ENCODE peak calls at places on chromosomes 13 and 19, in seven cellular contexts. X is activated T-cell treated with anti-CD3 and anti-CD28 coated beads for 1 hour; D is GM03348; A is WERI-Rb-1; G is spleen; U is activated CD4-positive, alpha-beta T cell treated with anti-CD3 and anti-CD28 coated beads for 48 hours; P is DND-41. S is an unnamed sample.

GRCh38 chr13:42740753-42741152 is 40.6 kb upstream of the FAM216B start:
- DNase-seq in D (no peak), G (no peak), X (no peak), U (no peak), A (no peak), P (peak), S (no peak)

GRCh38 chr13:112053167-112053743 is 13.7 kb upstream of the SOX1 start:
- DNase-seq in D (no peak), P (no peak), X (no peak), G (no peak), A (no peak), U (no peak), S (no peak)

GRCh38 chr13:30145709-30146367 is 161.5 kb downstream of the KATNAL1 start:
- DNase-seq in U (peak), D (no peak), A (no peak), P (no peak), G (peak), X (no peak), S (no peak)

GRCh38 chr19:8212212-8212611 is 3.0 kb downstream of the CERS4 start:
- DNase-seq in U (no peak), G (no peak), D (no peak), A (no peak), P (no peak), X (no peak), S (no peak)

GRCh38 chr13:43272866-43273265 is 249.5 kb downstream of the DNAJC15 start:
- DNase-seq in D (no peak), U (no peak), P (no peak), X (no peak), A (no peak), G (no peak), S (no peak)

GRCh38 chr19:21260164-21260847 is 68.9 kb downstream of the ZNF708 start:
- DNase-seq in U (no peak), A (no peak), X (no peak), G (no peak), P (no peak), D (no peak), S (no peak)

GRCh38 chr13:79485014-79485441 is 4.1 kb downstream of the NDFIP2 start:
- DNase-seq in P (peak), D (peak), U (peak), G (no peak), X (no peak), A (no peak), S (no peak)

GRCh38 chr13:113138792-113139551 is 16.4 kb downstream of the F10 start:
- DNase-seq in P (no peak), A (peak), U (no peak), G (no peak), D (no peak), X (no peak), S (no peak)

GRCh38 chr13:93776936-93777335 is 550.3 kb downstream of the GPC6 start:
- DNase-seq in P (no peak), U (no peak), G (no peak), X (no peak), D (peak), A (no peak), S (no peak)

GRCh38 chr19:45075215-45076028 is 856 bp downstream of the ZNF296 start:
- DNase-seq in D (peak), A (peak), X (no peak), G (peak), P (no peak), U (peak), S (peak)

GRCh38 chr19:23882493-23882892 is 32.2 kb upstream of the ZNF726 start:
- DNase-seq in U (no peak), A (no peak), P (no peak), X (no peak), D (no peak), G (no peak), S (no peak)

GRCh38 chr19:35249848-35250711 is 1.3 kb downstream of the LSR start:
- DNase-seq in A (peak), G (peak), D (no peak), U (no peak), P (no peak), X (no peak), S (no peak)

GRCh38 chr13:99009987-99010551 is 32.2 kb upstream of the DOCK9 start:
- DNase-seq in U (no peak), X (no peak), A (no peak), P (no peak), G (no peak), D (no peak), S (no peak)

GRCh38 chr19:11479470-11480080 is 1.3 kb downstream of the ELAVL3 start:
- DNase-seq in P (no peak), D (peak), A (peak), U (peak), G (no peak), X (no peak), S (no peak)

GRCh38 chr19:50515168-50515561 is 1.5 kb upstream of the ASPDH start:
- DNase-seq in A (no peak), G (peak), X (no peak), U (no peak), D (no peak), P (no peak), S (no peak)

GRCh38 chr13:80359459-80360297 is 18.8 kb upstream of the SPRY2 start:
- DNase-seq in U (no peak), X (no peak), G (no peak), A (no peak), P (no peak), D (peak), S (no peak)

GRCh38 chr13:27055501-27055900 is 116.1 kb downstream of the USP12 start:
- DNase-seq in X (no peak), U (no peak), P (no peak), A (no peak), G (no peak), D (no peak), S (no peak)

GRCh38 chr13:50229935-50230334 is 214.7 kb downstream of the KCNRG start:
- DNase-seq in P (no peak), G (no peak), D (no peak), U (no peak), A (no peak), X (no peak), S (no peak)

GRCh38 chr19:41575998-41576397 is at the start of gene CEACAM21:
- DNase-seq in G (peak), P (peak), X (no peak), A (no peak), D (no peak), U (peak), S (peak)

GRCh38 chr19:6041991-6042421 is 64.1 kb upstream of the RANBP3 start:
- DNase-seq in U (no peak), X (no peak), P (no peak), G (no peak), A (no peak), D (no peak), S (no peak)

GRCh38 chr19:40219721-40220276 is 1.6 kb upstream of the TTC9B start:
- DNase-seq in U (no peak), P (no peak), G (no peak), X (no peak), D (peak), A (no peak), S (no peak)

GRCh38 chr19:53553159-53553558 is 15.2 kb downstream of the ZNF331 start:
- DNase-seq in A (no peak), P (no peak), D (no peak), X (no peak), G (no peak), U (no peak), S (peak)

GRCh38 chr19:6509118-6509971 is 7.2 kb upstream of the TUBB4A start:
- DNase-seq in G (peak), X (no peak), U (no peak), D (peak), A (no peak), P (no peak), S (no peak)

GRCh38 chr19:32605544-32605943 is 24.6 kb downstream of the PDCD5 start:
- DNase-seq in G (no peak), D (no peak), P (no peak), U (no peak), A (no peak), X (no peak), S (no peak)

GRCh38 chr13:33256148-33256547 is 29.4 kb downstream of the STARD13 start:
- DNase-seq in X (no peak), P (no peak), U (no peak), A (no peak), G (no peak), D (no peak), S (no peak)

GRCh38 chr13:74062933-74063332 is 71.3 kb downstream of the KLF12 start:
- DNase-seq in X (no peak), U (peak), D (peak), G (peak), A (no peak), P (peak), S (no peak)

GRCh38 chr13:111282425-111282824 is 38.0 kb upstream of the TEX29 start:
- DNase-seq in G (no peak), X (no peak), A (no peak), P (no peak), U (no peak), D (no peak), S (no peak)

GRCh38 chr13:98299243-98299953 is 122.3 kb upstream of the RNF113B start:
- DNase-seq in D (no peak), A (no peak), U (no peak), G (no peak), X (no peak), P (no peak), S (no peak)

GRCh38 chr19:14031719-14032480 is at the start of gene IL27RA:
- DNase-seq in X (peak), P (peak), U (peak), D (peak), A (peak), G (peak), S (peak)

GRCh38 chr13:47114030-47114429 is 217.2 kb upstream of the HTR2A start:
- DNase-seq in D (peak), P (no peak), A (no peak), U (no peak), G (no peak), X (no peak), S (no peak)

GRCh38 chr13:35984776-35985453 is 146.3 kb downstream of the DCLK1 start:
- DNase-seq in P (no peak), U (no peak), G (no peak), D (no peak), A (no peak), X (no peak), S (no peak)

GRCh38 chr19:55228403-55229031 is at the start of gene TMEM86B:
- DNase-seq in U (no peak), G (no peak), D (no peak), X (no peak), P (no peak), A (no peak), S (no peak)

GRCh38 chr13:40388617-40389016 is 277.8 kb downstream of the FOXO1 start:
- DNase-seq in X (peak), G (peak), P (peak), U (peak), D (no peak), A (no peak), S (peak)

GRCh38 chr13:59680429-59681024 is 483.2 kb downstream of the DIAPH3 start:
- DNase-seq in P (no peak), G (no peak), U (no peak), X (no peak), D (peak), A (no peak), S (peak)

GRCh38 chr13:49858183-49858856 is 65.8 kb upstream of the KPNA3 start:
- DNase-seq in P (no peak), D (peak), G (no peak), X (no peak), A (no peak), U (no peak), S (no peak)

GRCh38 chr13:95184317-95184716 is 116.9 kb downstream of the ABCC4 start:
- DNase-seq in P (no peak), A (no peak), G (no peak), D (no peak), X (no peak), U (no peak), S (no peak)

GRCh38 chr13:48222358-48223015 is 10.5 kb upstream of the ITM2B start:
- DNase-seq in D (no peak), X (no peak), A (no peak), P (no peak), G (no peak), U (no peak), S (no peak)

GRCh38 chr19:1508507-1508856 is 4.3 kb downstream of the ADAMTSL5 start:
- DNase-seq in P (no peak), A (no peak), X (no peak), U (no peak), G (no peak), D (no peak), S (no peak)

S was measured in naive thymus-derived CD4-positive, alpha-beta T cell.